ENCODE peak calls at places on chromosomes 12 and 14, in seven cellular contexts. T is fibroblast of lung; X is prostate gland; K is GM23338; Z is CD4-positive, alpha-beta T cell; D is AG09309; E is GM13976. Y is an unnamed sample.
A peak's percentile ranks its signal among the peaks of the same experiment; 100 is the strongest.

GRCh38 chr14:68856572-68856971 is 63.7 kb upstream of the ZFP36L1 start:
- DNase-seq in T (no peak), X (no peak), K (no peak), Z (no peak), D (peak; percentile 42), E (no peak), Y (peak; percentile 54)

GRCh38 chr14:105858676-105859025 is 332.3 kb downstream of the TMEM121 start:
- DNase-seq in T (no peak), X (no peak), K (no peak), Z (no peak), D (no peak), E (peak; percentile 0), Y (no peak)

GRCh38 chr12:51383281-51383905 is 7.8 kb downstream of the GALNT6 start:
- DNase-seq in T (no peak), X (no peak), K (no peak), Z (no peak), D (no peak), E (no peak), Y (no peak)

GRCh38 chr12:76622351-76622750 is 62.8 kb upstream of the OSBPL8 start:
- DNase-seq in T (no peak), X (no peak), K (no peak), Z (no peak), D (no peak), E (no peak), Y (no peak)

GRCh38 chr12:4380332-4380731 is 820 bp upstream of the FGF23 start:
- DNase-seq in T (no peak), X (no peak), K (no peak), Z (no peak), D (no peak), E (no peak), Y (no peak)

GRCh38 chr12:29220632-29221336 is 71.7 kb downstream of the FAR2 start:
- DNase-seq in T (no peak), X (no peak), K (no peak), Z (no peak), D (no peak), E (no peak), Y (no peak)

GRCh38 chr14:81330619-81331122 is 69.5 kb downstream of the STON2 start:
- DNase-seq in T (no peak), X (no peak), K (no peak), Z (no peak), D (no peak), E (no peak), Y (no peak)

GRCh38 chr14:24463806-24464785 is 21.5 kb upstream of the SDR39U1 start:
- DNase-seq in T (no peak), X (no peak), K (no peak), Z (no peak), D (no peak), E (no peak), Y (no peak)

GRCh38 chr12:41468756-41469155 is 280.6 kb downstream of the PDZRN4 start:
- DNase-seq in T (no peak), X (no peak), K (no peak), Z (no peak), D (no peak), E (no peak), Y (no peak)

GRCh38 chr14:65301862-65302539 is 110.5 kb upstream of the FUT8 start:
- DNase-seq in T (no peak), X (no peak), K (no peak), Z (no peak), D (no peak), E (no peak), Y (no peak)

GRCh38 chr12:96456265-96456974 is 33.0 kb upstream of the CFAP54 start:
- DNase-seq in T (no peak), X (no peak), K (no peak), Z (no peak), D (no peak), E (peak; percentile 33), Y (no peak)

GRCh38 chr12:108691154-108691994 is 39.9 kb downstream of the CORO1C start:
- DNase-seq in T (peak; percentile 99), X (peak; percentile 95), K (peak; percentile 96), Z (peak; percentile 59), D (peak; percentile 98), E (peak; percentile 58), Y (peak; percentile 98)

GRCh38 chr14:100769035-100769939 is 42.6 kb downstream of the DLK1 start:
- DNase-seq in T (no peak), X (no peak), K (no peak), Z (no peak), D (no peak), E (no peak), Y (no peak)

GRCh38 chr14:80135305-80136088 is 75.8 kb downstream of the DIO2 start:
- DNase-seq in T (no peak), X (no peak), K (no peak), Z (no peak), D (no peak), E (no peak), Y (no peak)

GRCh38 chr14:71137536-71138235 is 230.4 kb downstream of the PCNX1 start:
- DNase-seq in T (no peak), X (no peak), K (no peak), Z (no peak), D (no peak), E (no peak), Y (no peak)

GRCh38 chr14:81625343-81625742 is 91.7 kb upstream of the SEL1L start:
- DNase-seq in T (peak; percentile 2), X (no peak), K (peak; percentile 67), Z (no peak), D (no peak), E (peak; percentile 34), Y (no peak)

GRCh38 chr14:70086685-70087379 is 101.9 kb downstream of the SLC8A3 start:
- DNase-seq in T (peak; percentile 62), X (peak; percentile 23), K (peak; percentile 74), Z (no peak), D (no peak), E (peak; percentile 29), Y (peak; percentile 2)

GRCh38 chr12:130127527-130127908 is 34.7 kb upstream of the FZD10 start:
- DNase-seq in T (no peak), X (no peak), K (no peak), Z (no peak), D (no peak), E (no peak), Y (no peak)

GRCh38 chr12:53211476-53212381 is 4.7 kb upstream of the ITGB7 start:
- DNase-seq in T (no peak), X (no peak), K (peak; percentile 69), Z (no peak), D (no peak), E (no peak), Y (no peak)
- TF ChIP-seq CTCF in T (peak; percentile 10), X (no peak), K (peak; percentile 65), Z (peak; percentile 44), D (peak; percentile 32), E (peak; percentile 36), Y (peak; percentile 30)

GRCh38 chr12:49974677-49975369 is 2.1 kb downstream of the AQP6 start:
- DNase-seq in T (no peak), X (no peak), K (no peak), Z (no peak), D (no peak), E (peak; percentile 16), Y (no peak)

GRCh38 chr12:49972641-49973360 is at the start of gene AQP6:
- DNase-seq in T (no peak), X (no peak), K (no peak), Z (no peak), D (no peak), E (no peak), Y (no peak)

GRCh38 chr12:49973361-49973830 is 649 bp downstream of the AQP6 start:
- DNase-seq in T (no peak), X (no peak), K (no peak), Z (no peak), D (no peak), E (no peak), Y (no peak)

GRCh38 chr12:49975370-49975761 is 2.6 kb downstream of the AQP6 start:
- DNase-seq in T (no peak), X (no peak), K (no peak), Z (no peak), D (no peak), E (no peak), Y (no peak)

DNA sequence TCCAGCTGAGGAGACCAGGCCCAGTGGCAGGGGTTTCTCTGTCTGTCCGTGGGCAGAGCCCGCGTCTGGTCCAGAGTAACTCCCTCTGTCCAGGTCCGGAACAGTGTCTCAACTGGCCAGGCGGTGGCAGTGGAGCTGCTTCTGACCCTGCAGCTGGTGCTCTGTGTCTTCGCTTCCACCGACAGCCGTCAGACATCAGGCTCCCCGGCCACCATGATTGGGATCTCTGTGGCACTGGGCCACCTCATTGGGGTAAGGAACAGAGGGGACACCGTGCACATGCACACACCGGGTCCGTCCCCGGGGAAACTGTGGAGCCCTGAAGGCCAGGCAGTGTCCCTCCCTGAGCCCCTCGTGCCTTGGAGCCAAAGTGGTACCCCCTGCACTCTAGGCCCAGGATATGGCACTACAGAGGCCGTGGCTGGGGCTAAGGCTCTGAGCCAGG is 1.5 kb downstream of the AQP6 start:
- DNase-seq in T (peak; percentile 78), X (no peak), K (peak; percentile 58), Z (no peak), D (no peak), E (no peak), Y (peak; percentile 39)
- TF ChIP-seq CTCF in T (peak; percentile 61), X (peak; percentile 35), K (peak; percentile 30), Z (no peak), D (peak; percentile 83), E (no peak), Y (peak; percentile 75)

DNA sequence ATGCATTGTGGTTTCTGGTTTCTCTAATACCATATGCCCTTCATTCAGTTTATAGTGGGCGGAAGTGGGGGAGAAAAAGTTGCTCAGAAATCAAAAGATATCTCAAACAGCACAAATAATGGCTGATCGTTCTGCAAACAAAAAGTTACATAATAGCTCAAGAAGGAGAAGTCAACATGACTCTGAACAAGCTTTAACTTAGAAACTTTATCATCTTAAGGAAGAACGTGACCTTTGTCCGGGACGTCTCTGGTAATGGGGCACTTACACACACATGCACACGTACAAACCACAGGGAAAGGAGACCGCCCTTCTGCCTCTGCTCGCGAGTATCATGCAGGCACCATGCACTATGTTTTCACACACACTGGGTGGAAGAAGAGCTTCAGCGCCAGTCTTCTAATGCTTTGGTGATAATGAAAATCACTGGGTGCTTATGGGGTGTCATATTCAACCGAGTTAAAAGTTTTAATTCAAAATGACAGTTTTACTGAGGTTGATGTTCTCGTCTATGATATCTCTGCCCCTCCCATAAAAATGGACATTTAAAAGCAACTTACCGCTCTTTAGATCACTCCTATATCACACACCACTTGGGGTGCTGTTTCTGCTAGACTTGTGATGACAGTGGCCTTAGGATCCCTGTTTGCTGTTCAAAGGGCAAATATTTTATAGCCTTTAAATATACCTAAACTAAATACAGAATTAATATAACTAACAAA is 4.7 kb downstream of the FOS start:
- DNase-seq in T (peak; percentile 67), X (no peak), K (peak; percentile 51), Z (no peak), D (no peak), E (no peak), Y (no peak)
- TF ChIP-seq CTCF in T (no peak), X (no peak), K (peak; percentile 38), Z (no peak), D (peak; percentile 10), E (no peak), Y (peak; percentile 40)

DNA sequence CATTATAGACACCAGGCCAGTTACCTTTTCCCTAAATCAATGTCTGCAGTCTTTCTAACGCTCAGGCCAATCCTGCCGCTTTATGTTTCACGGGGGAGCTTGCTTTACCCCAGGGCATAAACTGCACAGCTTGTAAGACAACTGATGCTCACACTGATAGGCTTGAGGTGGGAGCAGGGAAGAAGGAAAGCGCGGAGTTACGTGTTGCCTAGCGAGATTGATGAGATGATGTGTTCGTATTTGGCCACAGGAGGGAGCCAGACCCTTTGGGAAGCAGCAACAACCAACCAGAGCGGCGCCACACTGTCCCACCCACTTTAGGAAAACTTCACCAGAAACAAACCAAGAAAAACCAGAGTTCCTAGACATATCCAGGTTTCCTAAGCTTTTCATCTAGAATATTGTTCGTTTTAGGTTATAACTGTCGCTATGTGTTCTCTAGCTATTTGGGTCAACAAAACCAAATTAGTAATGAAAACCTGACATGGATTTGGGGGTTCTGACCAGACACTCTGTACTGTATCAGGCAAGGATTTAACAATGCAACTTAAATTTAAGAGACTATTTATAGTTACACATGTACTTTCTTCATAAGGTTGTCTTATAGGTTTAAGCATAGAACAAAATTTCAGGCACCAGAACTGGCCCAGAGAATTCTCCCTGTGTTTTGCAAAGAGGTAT is 2.4 kb downstream of the IL26 start:
- DNase-seq in T (peak; percentile 92), X (peak; percentile 71), K (peak; percentile 94), Z (peak; percentile 59), D (peak; percentile 69), E (peak; percentile 58), Y (peak; percentile 65)
- TF ChIP-seq CTCF in T (peak; percentile 96), X (peak; percentile 72), K (peak; percentile 83), Z (peak; percentile 87), D (peak; percentile 86), E (peak; percentile 70), Y (peak; percentile 88)